ENCODE peak calls at places on chromosomes 11 and 22, in nine cellular contexts. R is stimulated activated CD8-positive, alpha-beta memory T cell treated with anti-CD3 and anti-CD28 coated beads, Interleukin-15, amount 100 ng/mL, for 4 hours; N is pancreas; V is AG04450; C is GM13977; Z is nucleus accumbens; O is GM12891; T is COLO829; W is glomerular endothelial cell. H is an unnamed sample.

GRCh38 chr22:37419370-37419915 is 7.8 kb downstream of the ELFN2 start:
- DNase-seq in W (no peak), C (no peak), T (no peak), O (no peak), R (no peak), Z (no peak), N (no peak), V (no peak), H (peak)

GRCh38 chr22:43299736-43300135 is 43.4 kb downstream of the SCUBE1 start:
- DNase-seq in N (no peak), O (no peak), C (no peak), Z (no peak), V (no peak), R (no peak), W (no peak), T (no peak), H (no peak)

GRCh38 chr11:12430912-12431311 is 53.5 kb downstream of the PARVA start:
- DNase-seq in V (peak), W (no peak), O (no peak), R (no peak), T (peak), Z (no peak), C (no peak), N (peak), H (peak)

GRCh38 chr11:128380280-128380604 is 207.1 kb downstream of the ETS1 start:
- DNase-seq in O (no peak), R (no peak), N (no peak), T (no peak), V (no peak), Z (no peak), C (no peak), W (no peak), H (peak)

GRCh38 chr11:103532133-103532788 is 423.0 kb downstream of the DYNC2H1 start:
- DNase-seq in R (no peak), N (no peak), T (peak), O (no peak), W (no peak), Z (no peak), V (peak), C (no peak), H (peak)

GRCh38 chr22:36184433-36185035 is 17.1 kb downstream of the APOL4 start:
- DNase-seq in W (no peak), R (no peak), T (no peak), N (no peak), V (no peak), Z (no peak), O (no peak), C (no peak), H (no peak)

GRCh38 chr11:79902493-79902892 is 461.7 kb upstream of the TENM4 start:
- DNase-seq in C (no peak), O (no peak), V (no peak), T (no peak), R (no peak), Z (no peak), W (no peak), N (no peak), H (peak)

GRCh38 chr11:8959546-8960166 is 4.6 kb downstream of the TMEM9B start:
- DNase-seq in W (peak), T (peak), R (no peak), C (peak), V (peak), Z (no peak), N (peak), O (peak), H (peak)

GRCh38 chr11:113248702-113249490 is 65.5 kb upstream of the TTC12 start:
- DNase-seq in O (no peak), W (no peak), R (no peak), C (no peak), Z (no peak), N (no peak), V (no peak), T (no peak), H (no peak)

GRCh38 chr11:60872124-60872951 is 5.0 kb downstream of the ZP1 start:
- DNase-seq in R (no peak), O (no peak), T (no peak), W (no peak), Z (no peak), C (no peak), V (no peak), N (no peak), H (peak)

GRCh38 chr11:62508336-62509058 is 38.1 kb downstream of the AHNAK start:
- DNase-seq in V (no peak), R (no peak), W (no peak), N (peak), O (no peak), C (no peak), T (peak), Z (peak), H (peak)

H was measured in epithelial cell of esophagus.